ENCODE peak calls at places on chromosome 4, in ten cellular contexts. Z is GM04504; F is endodermal cell; I is GDM1; S is stimulated activated CD8-positive, alpha-beta memory T cell treated with anti-CD3 and anti-CD28 coated beads, Interleukin-7, amount 100 ng/mL, for 24 hours; H is NCI-H2081; T is body of pancreas; C is pons; O is iris pigment epithelial cell; B is HS-5. R is an unnamed sample.

GRCh38 chr4:169663894-169664293 is 43.5 kb downstream of the CLCN3 start:
- DNase-seq in I (no peak), F (no peak), O (peak), Z (no peak), C (peak), H (no peak), B (no peak), S (no peak), T (no peak), R (peak)

GRCh38 chr4:876780-877179 is 50.9 kb upstream of the CPLX1 start:
- DNase-seq in S (no peak), T (no peak), F (peak), I (no peak), B (no peak), Z (no peak), H (no peak), C (no peak), O (no peak), R (no peak)

GRCh38 chr4:153115322-153116100 is 88.7 kb upstream of the TRIM2 start:
- DNase-seq in F (no peak), O (peak), C (no peak), H (no peak), Z (peak), I (no peak), B (peak), T (peak), S (peak), R (no peak)

GRCh38 chr4:174993916-174994315 is 75.8 kb downstream of the ADAM29 start:
- DNase-seq in B (no peak), C (no peak), O (no peak), T (no peak), I (no peak), Z (no peak), F (no peak), S (no peak), H (no peak), R (no peak)

GRCh38 chr4:60847614-60848013 is 352.5 kb upstream of the ADGRL3 start:
- DNase-seq in F (peak), C (no peak), O (no peak), Z (no peak), H (no peak), S (no peak), I (no peak), B (no peak), T (no peak), R (no peak)

GRCh38 chr4:103046416-103047290 is 27.1 kb upstream of the SLC9B1 start:
- DNase-seq in O (peak), C (peak), Z (peak), F (peak), I (no peak), T (peak), H (peak), B (no peak), S (no peak), R (peak)

GRCh38 chr4:87239821-87240220 is 19.4 kb upstream of the KLHL8 start:
- DNase-seq in B (no peak), O (no peak), H (no peak), C (no peak), Z (no peak), T (no peak), S (no peak), F (no peak), I (no peak), R (no peak)

GRCh38 chr4:152920768-152921167 is 15.4 kb upstream of the FHDC1 start:
- DNase-seq in S (no peak), F (no peak), O (peak), Z (no peak), B (no peak), T (no peak), C (no peak), I (no peak), H (no peak), R (no peak)

GRCh38 chr4:121034010-121034409 is 38.3 kb downstream of the NDNF start:
- DNase-seq in S (no peak), T (peak), Z (peak), O (peak), F (no peak), B (peak), I (no peak), C (peak), H (no peak), R (no peak)

GRCh38 chr4:145731026-145731425 is 51.1 kb downstream of the C4orf51 start:
- DNase-seq in Z (no peak), T (peak), O (peak), I (no peak), H (peak), C (peak), B (no peak), S (no peak), F (no peak), R (peak)

R was measured in globus pallidus.